ENCODE peak calls at places on chromosomes 5 and 9, in eight cellular contexts. One of them, this sample, is unnamed.

GRCh38 chr9:91948423-91949292 is 1.4 kb downstream of the ROR2 start:
- DNase-seq in spleen: no peak
- DNase-seq in lower lobe of right lung: peak; percentile 50
- DNase-seq in left lung: no peak
- DNase-seq in CD4-positive, alpha-beta T cell: no peak
- DNase-seq in tibial artery: no peak
- DNase-seq in endothelial cell: peak; percentile 61
- DNase-seq in Panc1: no peak
- DNase-seq in this sample: no peak

GRCh38 chr5:92653730-92654461 is 927.1 kb downstream of the NR2F1-AS1 start:
- DNase-seq in spleen: no peak
- DNase-seq in lower lobe of right lung: no peak
- DNase-seq in left lung: no peak
- DNase-seq in CD4-positive, alpha-beta T cell: no peak
- DNase-seq in tibial artery: no peak
- DNase-seq in endothelial cell: no peak
- DNase-seq in Panc1: no peak
- DNase-seq in this sample: no peak

GRCh38 chr5:96001262-96001661 is 39.6 kb upstream of the ELL2 start:
- DNase-seq in spleen: no peak
- DNase-seq in lower lobe of right lung: no peak
- DNase-seq in left lung: no peak
- DNase-seq in CD4-positive, alpha-beta T cell: no peak
- DNase-seq in tibial artery: no peak
- DNase-seq in endothelial cell: no peak
- DNase-seq in Panc1: no peak
- DNase-seq in this sample: no peak

GRCh38 chr9:132597073-132597775 is 14.8 kb downstream of the BARHL1 start:
- DNase-seq in spleen: no peak
- DNase-seq in lower lobe of right lung: no peak
- DNase-seq in left lung: no peak
- DNase-seq in CD4-positive, alpha-beta T cell: no peak
- DNase-seq in tibial artery: no peak
- DNase-seq in endothelial cell: no peak
- DNase-seq in Panc1: no peak
- DNase-seq in this sample: no peak

GRCh38 chr5:134581241-134581981 is 51.2 kb downstream of the SAR1B start:
- DNase-seq in spleen: no peak
- DNase-seq in lower lobe of right lung: no peak
- DNase-seq in left lung: no peak
- DNase-seq in CD4-positive, alpha-beta T cell: no peak
- DNase-seq in tibial artery: peak; percentile 69
- DNase-seq in endothelial cell: no peak
- DNase-seq in Panc1: no peak
- DNase-seq in this sample: no peak

GRCh38 chr5:82754347-82754746 is 322.8 kb downstream of the TMEM167A start:
- DNase-seq in spleen: no peak
- DNase-seq in lower lobe of right lung: no peak
- DNase-seq in left lung: no peak
- DNase-seq in CD4-positive, alpha-beta T cell: no peak
- DNase-seq in tibial artery: no peak
- DNase-seq in endothelial cell: no peak
- DNase-seq in Panc1: no peak
- DNase-seq in this sample: no peak

GRCh38 chr5:134018154-134018985 is 13.6 kb upstream of the VDAC1 start:
- DNase-seq in spleen: peak; percentile 29
- DNase-seq in lower lobe of right lung: no peak
- DNase-seq in left lung: no peak
- DNase-seq in CD4-positive, alpha-beta T cell: no peak
- DNase-seq in tibial artery: peak; percentile 23
- DNase-seq in endothelial cell: no peak
- DNase-seq in Panc1: no peak
- DNase-seq in this sample: no peak

GRCh38 chr5:168976311-168976893 is 324.5 kb downstream of the SLIT3 start:
- DNase-seq in spleen: no peak
- DNase-seq in lower lobe of right lung: no peak
- DNase-seq in left lung: no peak
- DNase-seq in CD4-positive, alpha-beta T cell: no peak
- DNase-seq in tibial artery: no peak
- DNase-seq in endothelial cell: no peak
- DNase-seq in Panc1: no peak
- DNase-seq in this sample: no peak

GRCh38 chr9:118395415-118395814 is 691.2 kb downstream of the TLR4 start:
- DNase-seq in spleen: no peak
- DNase-seq in lower lobe of right lung: no peak
- DNase-seq in left lung: no peak
- DNase-seq in CD4-positive, alpha-beta T cell: no peak
- DNase-seq in tibial artery: no peak
- DNase-seq in endothelial cell: no peak
- DNase-seq in Panc1: no peak
- DNase-seq in this sample: no peak

GRCh38 chr5:115962565-115963402 is 509 bp downstream of the LVRN start:
- DNase-seq in spleen: peak; percentile 76
- DNase-seq in lower lobe of right lung: peak; percentile 45
- DNase-seq in left lung: peak; percentile 33
- DNase-seq in CD4-positive, alpha-beta T cell: no peak
- DNase-seq in tibial artery: peak; percentile 75
- DNase-seq in endothelial cell: peak; percentile 20
- DNase-seq in Panc1: no peak
- DNase-seq in this sample: peak; percentile 22

DNA sequence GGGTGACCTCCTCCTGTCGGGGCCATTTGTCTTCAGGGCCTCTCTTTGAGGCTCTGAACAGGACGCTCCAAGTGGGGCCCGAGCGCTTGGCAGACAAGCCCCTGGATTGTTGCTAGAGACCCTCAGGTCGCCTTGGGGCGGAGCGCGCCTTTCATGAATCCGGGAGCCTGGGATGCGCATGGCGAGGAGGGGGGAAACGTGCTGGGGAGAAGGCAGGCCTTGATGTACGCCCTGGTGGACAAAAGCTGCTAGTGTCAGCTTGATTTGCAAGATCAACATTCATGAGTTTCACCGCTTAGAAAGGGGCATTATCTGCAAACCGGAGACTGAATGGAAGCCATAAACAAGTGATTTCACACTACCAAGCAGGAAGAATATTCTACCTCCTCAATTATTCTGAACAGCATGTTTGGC is 226.3 kb downstream of the SMARCA2 start:
- DNase-seq in spleen: peak; percentile 79
- DNase-seq in lower lobe of right lung: no peak
- DNase-seq in left lung: no peak
- DNase-seq in CD4-positive, alpha-beta T cell: no peak
- DNase-seq in tibial artery: no peak
- DNase-seq in endothelial cell: peak; percentile 44
- DNase-seq in Panc1: no peak
- DNase-seq in this sample: no peak
- TF ChIP-seq CTCF in spleen: peak; percentile 29
- TF ChIP-seq CTCF in lower lobe of right lung: peak; percentile 31
- TF ChIP-seq CTCF in left lung: peak; percentile 19
- TF ChIP-seq CTCF in CD4-positive, alpha-beta T cell: no peak
- TF ChIP-seq CTCF in tibial artery: no peak
- TF ChIP-seq CTCF in endothelial cell: peak; percentile 63
- TF ChIP-seq CTCF in Panc1: no peak
- TF ChIP-seq CTCF in this sample: no peak

GRCh38 chr9:81552571-81552970 is 136.8 kb downstream of the TLE1 start:
- DNase-seq in spleen: no peak
- DNase-seq in lower lobe of right lung: no peak
- DNase-seq in left lung: no peak
- DNase-seq in CD4-positive, alpha-beta T cell: no peak
- DNase-seq in tibial artery: no peak
- DNase-seq in endothelial cell: no peak
- DNase-seq in Panc1: no peak
- DNase-seq in this sample: no peak
- TF ChIP-seq CTCF in spleen: no peak
- TF ChIP-seq CTCF in lower lobe of right lung: no peak
- TF ChIP-seq CTCF in left lung: no peak
- TF ChIP-seq CTCF in CD4-positive, alpha-beta T cell: no peak
- TF ChIP-seq CTCF in tibial artery: no peak
- TF ChIP-seq CTCF in endothelial cell: no peak
- TF ChIP-seq CTCF in Panc1: peak; percentile 29
- TF ChIP-seq CTCF in this sample: no peak

GRCh38 chr9:113355197-113355596 is 5.9 kb downstream of the BSPRY start:
- DNase-seq in spleen: no peak
- DNase-seq in lower lobe of right lung: no peak
- DNase-seq in left lung: no peak
- DNase-seq in CD4-positive, alpha-beta T cell: no peak
- DNase-seq in tibial artery: no peak
- DNase-seq in endothelial cell: no peak
- DNase-seq in Panc1: no peak
- DNase-seq in this sample: no peak
- TF ChIP-seq CTCF in spleen: no peak
- TF ChIP-seq CTCF in lower lobe of right lung: no peak
- TF ChIP-seq CTCF in left lung: no peak
- TF ChIP-seq CTCF in CD4-positive, alpha-beta T cell: no peak
- TF ChIP-seq CTCF in tibial artery: no peak
- TF ChIP-seq CTCF in endothelial cell: no peak
- TF ChIP-seq CTCF in Panc1: peak; percentile 18
- TF ChIP-seq CTCF in this sample: no peak

DNA sequence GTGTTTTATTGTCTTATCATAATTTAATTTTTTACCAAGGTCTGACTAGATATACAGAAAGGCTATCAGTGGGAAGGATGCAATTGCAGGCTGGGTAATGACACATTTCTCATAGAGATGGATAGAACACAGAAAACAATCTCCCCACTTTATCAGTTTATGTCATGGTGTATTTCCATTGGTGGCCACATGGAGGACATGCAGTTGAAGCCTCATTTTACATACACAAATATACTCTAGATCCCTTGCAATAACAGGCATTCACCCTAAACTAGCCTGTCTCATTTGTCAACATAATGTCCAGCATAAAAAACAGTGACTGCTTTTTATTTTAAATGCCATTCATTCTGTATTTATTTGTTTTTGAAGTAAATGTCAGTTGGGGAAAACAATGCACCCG is 526.3 kb downstream of the GABRG2 start:
- DNase-seq in spleen: no peak
- DNase-seq in lower lobe of right lung: no peak
- DNase-seq in left lung: no peak
- DNase-seq in CD4-positive, alpha-beta T cell: no peak
- DNase-seq in tibial artery: no peak
- DNase-seq in endothelial cell: no peak
- DNase-seq in Panc1: no peak
- DNase-seq in this sample: no peak
- TF ChIP-seq CTCF in spleen: no peak
- TF ChIP-seq CTCF in lower lobe of right lung: peak; percentile 23
- TF ChIP-seq CTCF in left lung: peak; percentile 7
- TF ChIP-seq CTCF in CD4-positive, alpha-beta T cell: no peak
- TF ChIP-seq CTCF in tibial artery: no peak
- TF ChIP-seq CTCF in endothelial cell: peak; percentile 53
- TF ChIP-seq CTCF in Panc1: peak; percentile 15
- TF ChIP-seq CTCF in this sample: no peak

GRCh38 chr9:122309861-122310260 is 45.2 kb downstream of the MRRF start:
- DNase-seq in spleen: no peak
- DNase-seq in lower lobe of right lung: no peak
- DNase-seq in left lung: no peak
- DNase-seq in CD4-positive, alpha-beta T cell: no peak
- DNase-seq in tibial artery: no peak
- DNase-seq in endothelial cell: no peak
- DNase-seq in Panc1: no peak
- DNase-seq in this sample: no peak
- TF ChIP-seq CTCF in spleen: no peak
- TF ChIP-seq CTCF in lower lobe of right lung: no peak
- TF ChIP-seq CTCF in left lung: no peak
- TF ChIP-seq CTCF in CD4-positive, alpha-beta T cell: no peak
- TF ChIP-seq CTCF in tibial artery: no peak
- TF ChIP-seq CTCF in endothelial cell: no peak
- TF ChIP-seq CTCF in Panc1: no peak
- TF ChIP-seq CTCF in this sample: no peak

GRCh38 chr5:131264453-131265200 is 774 bp downstream of the CDC42SE2 start:
- DNase-seq in spleen: peak; percentile 92
- DNase-seq in lower lobe of right lung: peak; percentile 63
- DNase-seq in left lung: peak; percentile 45
- DNase-seq in CD4-positive, alpha-beta T cell: peak; percentile 31
- DNase-seq in tibial artery: no peak
- DNase-seq in endothelial cell: peak; percentile 49
- DNase-seq in Panc1: no peak
- DNase-seq in this sample: peak; percentile 44

GRCh38 chr5:131262953-131263541 is 806 bp upstream of the CDC42SE2 start:
- DNase-seq in spleen: no peak
- DNase-seq in lower lobe of right lung: no peak
- DNase-seq in left lung: no peak
- DNase-seq in CD4-positive, alpha-beta T cell: no peak
- DNase-seq in tibial artery: no peak
- DNase-seq in endothelial cell: no peak
- DNase-seq in Panc1: no peak
- DNase-seq in this sample: no peak

GRCh38 chr5:131263648-131264452 is at the start of gene CDC42SE2:
- DNase-seq in spleen: peak; percentile 98
- DNase-seq in lower lobe of right lung: peak; percentile 89
- DNase-seq in left lung: peak; percentile 86
- DNase-seq in CD4-positive, alpha-beta T cell: peak; percentile 82
- DNase-seq in tibial artery: peak; percentile 91
- DNase-seq in endothelial cell: peak; percentile 89
- DNase-seq in Panc1: no peak
- DNase-seq in this sample: peak; percentile 94

GRCh38 chr5:131268758-131269370 is 5.0 kb downstream of the CDC42SE2 start:
- DNase-seq in spleen: no peak
- DNase-seq in lower lobe of right lung: no peak
- DNase-seq in left lung: no peak
- DNase-seq in CD4-positive, alpha-beta T cell: no peak
- DNase-seq in tibial artery: no peak
- DNase-seq in endothelial cell: no peak
- DNase-seq in Panc1: no peak
- DNase-seq in this sample: no peak

GRCh38 chr5:131265318-131265803 is 1.5 kb downstream of the CDC42SE2 start:
- DNase-seq in spleen: no peak
- DNase-seq in lower lobe of right lung: no peak
- DNase-seq in left lung: no peak
- DNase-seq in CD4-positive, alpha-beta T cell: no peak
- DNase-seq in tibial artery: no peak
- DNase-seq in endothelial cell: no peak
- DNase-seq in Panc1: no peak
- DNase-seq in this sample: no peak
- TF ChIP-seq CTCF in spleen: peak; percentile 56
- TF ChIP-seq CTCF in lower lobe of right lung: peak; percentile 29
- TF ChIP-seq CTCF in left lung: peak; percentile 42
- TF ChIP-seq CTCF in CD4-positive, alpha-beta T cell: peak; percentile 29
- TF ChIP-seq CTCF in tibial artery: peak; percentile 7
- TF ChIP-seq CTCF in endothelial cell: peak; percentile 24
- TF ChIP-seq CTCF in Panc1: no peak
- TF ChIP-seq CTCF in this sample: no peak

DNA sequence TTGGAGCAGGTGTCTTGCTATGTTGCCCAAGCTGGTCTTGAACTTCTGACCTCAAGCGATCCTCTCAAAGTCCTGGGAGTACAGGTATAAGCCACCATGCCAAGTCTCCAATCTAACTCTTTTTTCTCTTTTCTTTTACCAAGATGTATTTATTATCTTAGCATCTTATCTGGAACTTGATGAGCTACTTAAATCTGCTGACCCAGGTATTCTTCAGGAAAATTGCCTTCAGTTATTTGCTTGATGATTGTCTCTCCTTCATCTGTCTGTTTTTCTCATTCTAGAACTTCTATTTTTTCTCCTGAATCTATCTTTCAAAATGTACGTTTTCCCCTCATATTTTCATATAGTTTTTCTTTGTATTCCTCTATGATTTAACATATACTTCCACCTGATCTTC is 158.2 kb upstream of the DMAC1 start:
- DNase-seq in spleen: no peak
- DNase-seq in lower lobe of right lung: no peak
- DNase-seq in left lung: no peak
- DNase-seq in CD4-positive, alpha-beta T cell: no peak
- DNase-seq in tibial artery: no peak
- DNase-seq in endothelial cell: no peak
- DNase-seq in Panc1: no peak
- DNase-seq in this sample: no peak
- TF ChIP-seq CTCF in spleen: no peak
- TF ChIP-seq CTCF in lower lobe of right lung: no peak
- TF ChIP-seq CTCF in left lung: no peak
- TF ChIP-seq CTCF in CD4-positive, alpha-beta T cell: no peak
- TF ChIP-seq CTCF in tibial artery: no peak
- TF ChIP-seq CTCF in endothelial cell: no peak
- TF ChIP-seq CTCF in Panc1: no peak
- TF ChIP-seq CTCF in this sample: no peak

GRCh38 chr9:12329623-12329985 is 363.6 kb upstream of the TYRP1 start:
- DNase-seq in spleen: no peak
- DNase-seq in lower lobe of right lung: no peak
- DNase-seq in left lung: no peak
- DNase-seq in CD4-positive, alpha-beta T cell: no peak
- DNase-seq in tibial artery: no peak
- DNase-seq in endothelial cell: no peak
- DNase-seq in Panc1: no peak
- DNase-seq in this sample: no peak
- TF ChIP-seq CTCF in spleen: no peak
- TF ChIP-seq CTCF in lower lobe of right lung: no peak
- TF ChIP-seq CTCF in left lung: no peak
- TF ChIP-seq CTCF in CD4-positive, alpha-beta T cell: no peak
- TF ChIP-seq CTCF in tibial artery: no peak
- TF ChIP-seq CTCF in endothelial cell: peak; percentile 3
- TF ChIP-seq CTCF in Panc1: peak; percentile 30
- TF ChIP-seq CTCF in this sample: no peak